ENCODE peak calls at places on chromosomes 2 and 18, in ten cellular contexts. V is GM12878, J is transverse colon, G is K562, Z is SK-N-SH, B is HepG2, R is upper lobe of left lung, Y is tibial nerve, N is stomach, U is sigmoid colon. L is an unnamed sample.

GRCh38 chr2:173218331-173219056 is 136.2 kb upstream of the CDCA7 start:
- DNase-seq in Y (no peak), G (no peak), Z (no peak), B (peak; percentile 15), V (no peak), J (no peak), U (no peak), R (no peak), N (no peak), L (no peak)

GRCh38 chr2:174223359-174223758 is 25.0 kb downstream of the OLA1 start:
- DNase-seq in N (no peak), G (no peak), R (no peak), J (no peak), V (no peak), Z (no peak), U (no peak), Y (no peak), B (no peak), L (no peak)

GRCh38 chr18:53771664-53772063 is 452.8 kb downstream of the MBD2 start:
- DNase-seq in Y (no peak), Z (peak; percentile 69), G (no peak), U (no peak), R (no peak), B (no peak), V (no peak), J (no peak), N (no peak), L (no peak)

GRCh38 chr2:134446431-134447091 is 192.7 kb downstream of the MGAT5 start:
- DNase-seq in B (no peak), U (no peak), J (no peak), G (no peak), R (no peak), V (no peak), Z (no peak), N (no peak), Y (no peak), L (no peak)

GRCh38 chr2:168738057-168738456 is 64.4 kb upstream of the NOSTRIN start:
- DNase-seq in B (no peak), R (no peak), J (peak; percentile 14), V (no peak), Z (no peak), U (no peak), N (no peak), Y (no peak), G (no peak), L (no peak)

GRCh38 chr2:60540054-60540453 is 13.4 kb downstream of the BCL11A start:
- DNase-seq in B (no peak), Y (no peak), U (no peak), N (no peak), J (no peak), G (no peak), V (no peak), Z (no peak), R (no peak), L (no peak)

GRCh38 chr18:78876868-78877267 is 102.8 kb upstream of the SALL3 start:
- DNase-seq in Y (no peak), Z (no peak), U (no peak), R (no peak), J (no peak), N (no peak), B (no peak), G (no peak), V (no peak), L (no peak)

GRCh38 chr18:52531836-52532235 is 191.8 kb downstream of the DCC start:
- DNase-seq in Y (no peak), N (no peak), R (no peak), J (no peak), G (no peak), U (no peak), Z (no peak), B (no peak), V (no peak), L (no peak)

GRCh38 chr18:8703181-8703638 is 2.1 kb upstream of the MTCL1 start:
- DNase-seq in J (no peak), Y (no peak), N (no peak), Z (no peak), V (no peak), B (no peak), G (no peak), R (peak; percentile 73), U (peak; percentile 62), L (no peak)

GRCh38 chr2:196274387-196274809 is 103.0 kb upstream of the STK17B start:
- DNase-seq in R (no peak), U (no peak), J (peak; percentile 36), Z (no peak), N (no peak), Y (no peak), G (no peak), V (no peak), B (no peak), L (no peak)

GRCh38 chr2:23806201-23806600 is 120.7 kb downstream of the ATAD2B start:
- DNase-seq in R (no peak), Z (no peak), N (no peak), G (no peak), J (no peak), Y (no peak), U (no peak), V (no peak), B (no peak), L (no peak)

GRCh38 chr18:25373443-25373842 is 21.5 kb upstream of the ZNF521 start:
- DNase-seq in B (no peak), Y (no peak), Z (no peak), V (no peak), N (no peak), R (no peak), U (no peak), G (no peak), J (no peak), L (no peak)

GRCh38 chr2:27773959-27774358 is 2.4 kb downstream of the MRPL33 start:
- DNase-seq in V (no peak), B (no peak), N (no peak), Z (no peak), R (no peak), U (no peak), Y (no peak), J (no peak), G (no peak), L (no peak)

GRCh38 chr2:180523629-180524340 is 456.6 kb upstream of the UBE2E3 start:
- DNase-seq in N (no peak), B (no peak), R (no peak), Y (no peak), Z (no peak), U (no peak), V (no peak), G (no peak), J (no peak), L (no peak)

GRCh38 chr2:96864343-96865091 is 5.4 kb downstream of the SEMA4C start:
- DNase-seq in V (no peak), Y (no peak), G (no peak), R (peak; percentile 82), Z (no peak), U (peak; percentile 64), B (no peak), J (no peak), N (peak; percentile 85), L (no peak)

GRCh38 chr18:29361843-29362242 is 1184.9 kb upstream of the CDH2 start:
- DNase-seq in R (peak; percentile 30), U (no peak), V (no peak), B (no peak), J (no peak), N (no peak), Z (no peak), G (peak; percentile 23), Y (no peak), L (no peak)

GRCh38 chr2:217617496-217618085 is 385.2 kb downstream of the TNS1 start:
- DNase-seq in V (no peak), U (no peak), N (no peak), J (no peak), B (no peak), Z (no peak), G (no peak), R (peak; percentile 36), Y (no peak), L (no peak)

GRCh38 chr2:233085037-233085838 is 25.1 kb downstream of the INPP5D start:
- DNase-seq in R (no peak), G (no peak), V (no peak), U (peak; percentile 24), J (no peak), Y (no peak), N (no peak), B (peak; percentile 93), Z (no peak), L (no peak)

GRCh38 chr2:71466301-71467179 is 13.2 kb downstream of the DYSF start:
- DNase-seq in Y (no peak), U (no peak), J (no peak), B (no peak), N (no peak), Z (peak; percentile 85), G (no peak), V (no peak), R (peak; percentile 88), L (no peak)
- TF ChIP-seq EP300 in Y (no peak), U (no peak), J (no peak), B (no peak), N (no peak), Z (no peak), G (no peak), V (no peak), R (no peak), L (no peak)

DNA sequence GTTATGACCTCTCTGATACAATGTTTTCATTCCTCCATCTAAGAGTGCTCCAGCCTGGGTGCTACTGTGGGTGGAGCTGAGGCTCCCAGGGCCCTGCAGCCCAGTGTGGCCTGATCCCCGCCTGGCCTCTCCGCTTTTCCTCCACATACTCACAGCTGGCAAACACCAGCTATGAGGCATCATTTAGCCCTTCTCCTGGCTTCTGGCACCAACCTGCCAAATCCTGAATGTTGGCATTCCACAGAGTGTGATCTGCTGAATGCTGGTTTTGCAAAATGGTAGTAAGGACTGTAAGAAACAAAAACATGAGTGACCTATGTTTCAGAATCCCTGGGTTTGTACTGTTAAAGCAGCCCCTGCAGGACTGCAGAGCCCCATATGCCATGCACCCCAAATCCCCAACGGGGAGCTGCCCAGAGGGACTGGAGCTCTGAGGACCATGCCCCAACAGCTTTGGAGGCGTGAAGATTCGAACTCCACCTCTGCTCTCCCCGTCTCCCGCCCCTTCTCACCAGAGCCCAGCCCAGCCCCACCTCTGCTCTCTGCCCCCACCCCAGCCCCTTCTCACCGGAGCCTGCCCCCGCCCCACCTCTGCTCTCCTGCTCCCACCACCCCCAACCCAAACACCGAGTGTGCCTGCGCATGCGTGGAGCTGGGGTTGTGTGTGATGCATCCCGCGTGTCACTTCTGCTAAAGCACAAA is 4.2 kb downstream of the SLC66A2 start:
- DNase-seq in V (no peak), B (no peak), R (peak; percentile 38), Y (no peak), J (peak; percentile 9), U (peak; percentile 48), G (no peak), Z (no peak), N (peak; percentile 21), L (no peak)
- H3K4me1 ChIP-seq in V (peaks cover 40% of the 10 kb centered on the region), B (peaks cover 72% of the 10 kb centered on the region), R (peaks cover 50% of the 10 kb centered on the region), Y (no peaks in the 10 kb centered on the region), J (peaks cover 80% of the 10 kb centered on the region), U (peaks cover 58% of the 10 kb centered on the region), G (peaks cover 10% of the 10 kb centered on the region), Z (peaks cover 9% of the 10 kb centered on the region), N (peaks cover 88% of the 10 kb centered on the region), L (peaks cover 24% of the 10 kb centered on the region)

GRCh38 chr2:216110620-216111019 is 1.5 kb downstream of the XRCC5 start:
- DNase-seq in R (no peak), U (no peak), N (no peak), J (no peak), Z (no peak), V (no peak), G (no peak), Y (no peak), B (no peak), L (no peak)
- H3K36me3 ChIP-seq in R (no peaks in the 10 kb centered on the region), U (peaks cover 14% of the 10 kb centered on the region), N (peaks cover 4% of the 10 kb centered on the region), J (no peaks in the 10 kb centered on the region), Z (peaks cover 45% of the 10 kb centered on the region), V (peaks cover 6% of the 10 kb centered on the region), G (peaks cover 49% of the 10 kb centered on the region), Y (peaks cover 32% of the 10 kb centered on the region), B (peaks cover 7% of the 10 kb centered on the region), L (no peaks in the 10 kb centered on the region)

GRCh38 chr2:224584768-224585204 is 377 bp downstream of the CUL3 start:
- DNase-seq in R (no peak), N (peak; percentile 49), J (peak; percentile 58), Z (peak; percentile 82), V (no peak), U (peak; percentile 75), Y (no peak), G (peak; percentile 37), B (peak; percentile 35), L (peak; percentile 67)
- TF ChIP-seq EP300 in R (no peak), N (no peak), J (no peak), Z (no peak), V (no peak), U (no peak), Y (no peak), G (no peak), B (no peak), L (no peak)